ENCODE peak calls at places on chromosomes 7 and 10, in ten cellular contexts. E is esophagus squamous epithelium; T is right lobe of liver; U is AG09309; X is lower leg skin; K is stimulated activated CD8-positive, alpha-beta memory T cell treated with anti-CD3 and anti-CD28 coated beads, Interleukin-15, amount 100 ng/mL, for 24 hours; A is left cardiac atrium; D is KG1; V is NCI-H345; N is Ammon's horn. J is an unnamed sample.

GRCh38 chr7:34208878-34209621 is 303.7 kb downstream of the BMPER start:
- DNase-seq in E (no peak), T (no peak), V (no peak), N (peak; percentile 12), K (no peak), U (no peak), A (no peak), X (no peak), D (no peak), J (no peak)

GRCh38 chr10:20004087-20004523 is 187.9 kb downstream of the PLXDC2 start:
- DNase-seq in D (peak; percentile 67), U (no peak), X (peak; percentile 26), E (no peak), N (peak; percentile 53), V (no peak), T (peak; percentile 49), K (no peak), A (peak; percentile 64), J (peak; percentile 21)

GRCh38 chr10:12321641-12322040 is 27.7 kb upstream of the CAMK1D start:
- DNase-seq in E (no peak), T (no peak), A (no peak), D (no peak), V (no peak), U (no peak), X (no peak), N (no peak), K (no peak), J (no peak)

GRCh38 chr7:23115991-23116390 is 10.4 kb downstream of the KLHL7 start:
- DNase-seq in V (no peak), K (no peak), T (no peak), U (no peak), X (no peak), E (no peak), A (no peak), D (no peak), N (no peak), J (no peak)

GRCh38 chr10:12427276-12427675 is 77.9 kb downstream of the CAMK1D start:
- DNase-seq in T (no peak), K (no peak), A (no peak), U (no peak), E (no peak), D (no peak), N (no peak), V (no peak), X (no peak), J (no peak)

GRCh38 chr10:99621454-99622246 is 1.4 kb upstream of the SLC25A28 start:
- DNase-seq in K (no peak), T (peak; percentile 33), N (no peak), D (no peak), U (peak; percentile 52), V (peak; percentile 35), E (no peak), X (no peak), A (no peak), J (no peak)

GRCh38 chr10:2619472-2619871 is 447.9 kb upstream of the PFKP start:
- DNase-seq in D (no peak), E (no peak), N (no peak), X (no peak), T (no peak), V (peak; percentile 27), U (no peak), A (no peak), K (no peak), J (peak; percentile 2)

GRCh38 chr10:17742918-17743317 is 9.1 kb upstream of the TMEM236 start:
- DNase-seq in U (no peak), D (no peak), X (peak; percentile 26), E (no peak), A (peak; percentile 68), N (peak; percentile 40), V (peak; percentile 0), K (peak; percentile 43), T (peak; percentile 49), J (peak; percentile 32)

GRCh38 chr7:129643545-129644170 is 32.1 kb downstream of the NRF1 start:
- DNase-seq in A (no peak), N (peak; percentile 8), K (no peak), D (no peak), V (no peak), E (no peak), U (no peak), T (no peak), X (no peak), J (no peak)

GRCh38 chr10:129678186-129678585 is 211.1 kb downstream of the MGMT start:
- DNase-seq in A (no peak), U (no peak), D (no peak), V (peak; percentile 6), X (no peak), E (no peak), K (no peak), N (peak; percentile 32), T (peak; percentile 49), J (no peak)

GRCh38 chr10:110074986-110075664 is 67.3 kb downstream of the ADD3 start:
- DNase-seq in K (no peak), E (no peak), V (no peak), A (no peak), T (no peak), N (no peak), D (no peak), X (no peak), U (peak; percentile 79), J (peak; percentile 42)

GRCh38 chr10:102644066-102644645 is at the start of gene TRIM8:
- DNase-seq in D (no peak), K (no peak), T (peak; percentile 64), A (peak; percentile 65), X (no peak), U (no peak), N (peak; percentile 59), E (no peak), V (peak; percentile 36), J (peak; percentile 50)

GRCh38 chr10:7787150-7787856 is 490 bp downstream of the KIN start:
- DNase-seq in K (no peak), T (no peak), D (no peak), U (no peak), N (no peak), V (no peak), E (no peak), X (no peak), A (no peak), J (peak; percentile 18)

GRCh38 chr7:103083210-103083609 is 8.3 kb downstream of the ARMC10 start:
- DNase-seq in K (no peak), A (no peak), T (no peak), X (no peak), V (no peak), D (no peak), U (no peak), N (no peak), E (no peak), J (no peak)

GRCh38 chr7:2635148-2635668 is 3.4 kb downstream of the TTYH3 start:
- DNase-seq in N (no peak), D (no peak), T (no peak), E (no peak), K (no peak), U (no peak), X (no peak), A (no peak), V (no peak), J (no peak)

GRCh38 chr7:121204537-121204936 is 124.3 kb upstream of the WNT16 start:
- DNase-seq in E (no peak), N (no peak), U (peak; percentile 72), K (no peak), A (no peak), X (no peak), T (no peak), V (no peak), D (no peak), J (peak; percentile 89)

GRCh38 chr10:111233439-111233838 is 156.6 kb downstream of the ADRA2A start:
- DNase-seq in N (no peak), E (no peak), T (no peak), U (no peak), V (no peak), K (no peak), X (no peak), A (no peak), D (no peak), J (no peak)

GRCh38 chr10:94409016-94409657 is 6.8 kb downstream of the TBC1D12 start:
- DNase-seq in V (no peak), E (no peak), X (no peak), D (no peak), N (no peak), T (no peak), K (no peak), A (no peak), U (no peak), J (peak; percentile 40)

GRCh38 chr7:877312-878232 is 1.2 kb downstream of the GET4 start:
- DNase-seq in D (no peak), E (no peak), X (no peak), K (no peak), A (no peak), T (peak; percentile 61), V (no peak), N (no peak), U (no peak), J (no peak)

GRCh38 chr7:158103378-158103777 is 484.2 kb downstream of the PTPRN2 start:
- DNase-seq in V (no peak), U (no peak), A (no peak), X (no peak), N (no peak), E (no peak), D (no peak), K (no peak), T (no peak), J (no peak)

GRCh38 chr10:24465899-24466615 is 257.1 kb downstream of the KIAA1217 start:
- DNase-seq in D (no peak), U (peak; percentile 82), N (no peak), T (peak; percentile 38), V (no peak), K (no peak), A (no peak), E (no peak), X (no peak), J (peak; percentile 90)

J was measured in M059J.